ENCODE peak calls at places on chromosomes 1 and 21, in nine cellular contexts. One of them, this sample, is unnamed.

GRCh38 chr1:223556414-223557124 is 108.9 kb downstream of the CAPN8 start:
- DNase-seq in astrocyte of the spinal cord: peak
- DNase-seq in neural progenitor cell: peak
- DNase-seq in colonic mucosa: peak
- DNase-seq in AG04450: no peak
- DNase-seq in stomach: peak
- DNase-seq in ovary: no peak
- DNase-seq in HCT116: peak
- DNase-seq in prostate gland: no peak
- DNase-seq in this sample: peak

GRCh38 chr1:165647970-165648369 is 16.9 kb downstream of the MGST3 start:
- DNase-seq in colonic mucosa: no peak
- DNase-seq in stomach: no peak
- DNase-seq in ovary: no peak
- DNase-seq in neural progenitor cell: no peak
- DNase-seq in astrocyte of the spinal cord: no peak
- DNase-seq in AG04450: no peak
- DNase-seq in HCT116: no peak
- DNase-seq in prostate gland: no peak
- DNase-seq in this sample: peak

GRCh38 chr1:224427346-224427745 is 7.3 kb downstream of the WDR26 start:
- DNase-seq in colonic mucosa: no peak
- DNase-seq in stomach: no peak
- DNase-seq in astrocyte of the spinal cord: peak
- DNase-seq in HCT116: no peak
- DNase-seq in ovary: no peak
- DNase-seq in AG04450: no peak
- DNase-seq in prostate gland: no peak
- DNase-seq in neural progenitor cell: no peak
- DNase-seq in this sample: no peak

GRCh38 chr21:35275776-35276175 is 226.7 kb upstream of the RUNX1 start:
- DNase-seq in ovary: no peak
- DNase-seq in HCT116: no peak
- DNase-seq in colonic mucosa: no peak
- DNase-seq in stomach: no peak
- DNase-seq in prostate gland: no peak
- DNase-seq in neural progenitor cell: no peak
- DNase-seq in AG04450: no peak
- DNase-seq in astrocyte of the spinal cord: peak
- DNase-seq in this sample: no peak

GRCh38 chr1:53526451-53527101 is 67.4 kb downstream of the DMRTB1 start:
- DNase-seq in neural progenitor cell: peak
- DNase-seq in stomach: peak
- DNase-seq in ovary: peak
- DNase-seq in prostate gland: peak
- DNase-seq in HCT116: no peak
- DNase-seq in AG04450: peak
- DNase-seq in colonic mucosa: peak
- DNase-seq in astrocyte of the spinal cord: peak
- DNase-seq in this sample: peak

GRCh38 chr1:151166506-151166956 is 587 bp downstream of the SCNM1 start:
- DNase-seq in prostate gland: no peak
- DNase-seq in astrocyte of the spinal cord: peak
- DNase-seq in ovary: no peak
- DNase-seq in AG04450: peak
- DNase-seq in stomach: no peak
- DNase-seq in HCT116: no peak
- DNase-seq in colonic mucosa: no peak
- DNase-seq in neural progenitor cell: peak
- DNase-seq in this sample: no peak

GRCh38 chr1:244460195-244460594 is 878 bp upstream of the CATSPERE start:
- DNase-seq in HCT116: no peak
- DNase-seq in colonic mucosa: no peak
- DNase-seq in AG04450: no peak
- DNase-seq in neural progenitor cell: no peak
- DNase-seq in astrocyte of the spinal cord: no peak
- DNase-seq in stomach: no peak
- DNase-seq in ovary: no peak
- DNase-seq in prostate gland: no peak
- DNase-seq in this sample: peak

GRCh38 chr1:153532161-153532560 is 3.6 kb downstream of the S100A6 start:
- DNase-seq in ovary: no peak
- DNase-seq in astrocyte of the spinal cord: no peak
- DNase-seq in AG04450: no peak
- DNase-seq in stomach: no peak
- DNase-seq in HCT116: no peak
- DNase-seq in prostate gland: no peak
- DNase-seq in neural progenitor cell: no peak
- DNase-seq in colonic mucosa: no peak
- DNase-seq in this sample: no peak

GRCh38 chr21:45768011-45768740 is 124.7 kb downstream of the PCBP3 start:
- DNase-seq in HCT116: no peak
- DNase-seq in neural progenitor cell: no peak
- DNase-seq in stomach: no peak
- DNase-seq in AG04450: no peak
- DNase-seq in ovary: no peak
- DNase-seq in colonic mucosa: no peak
- DNase-seq in astrocyte of the spinal cord: peak
- DNase-seq in prostate gland: no peak
- DNase-seq in this sample: no peak

GRCh38 chr1:54547601-54548388 is at the start of gene ACOT11:
- DNase-seq in astrocyte of the spinal cord: peak
- DNase-seq in neural progenitor cell: peak
- DNase-seq in colonic mucosa: peak
- DNase-seq in HCT116: no peak
- DNase-seq in ovary: peak
- DNase-seq in AG04450: no peak
- DNase-seq in prostate gland: peak
- DNase-seq in stomach: peak
- DNase-seq in this sample: peak

GRCh38 chr1:30872948-30873263 is 35.7 kb downstream of the SDC3 start:
- DNase-seq in stomach: no peak
- DNase-seq in astrocyte of the spinal cord: peak
- DNase-seq in ovary: no peak
- DNase-seq in HCT116: no peak
- DNase-seq in colonic mucosa: no peak
- DNase-seq in prostate gland: no peak
- DNase-seq in neural progenitor cell: no peak
- DNase-seq in AG04450: no peak
- DNase-seq in this sample: no peak

GRCh38 chr1:245578306-245578705 is 423.5 kb downstream of the KIF26B start:
- DNase-seq in astrocyte of the spinal cord: no peak
- DNase-seq in HCT116: no peak
- DNase-seq in ovary: no peak
- DNase-seq in stomach: no peak
- DNase-seq in colonic mucosa: no peak
- DNase-seq in prostate gland: no peak
- DNase-seq in neural progenitor cell: no peak
- DNase-seq in AG04450: no peak
- DNase-seq in this sample: no peak

GRCh38 chr1:24899581-24900485 is 30.2 kb downstream of the RUNX3 start:
- DNase-seq in HCT116: no peak
- DNase-seq in AG04450: no peak
- DNase-seq in astrocyte of the spinal cord: no peak
- DNase-seq in neural progenitor cell: no peak
- DNase-seq in ovary: no peak
- DNase-seq in colonic mucosa: no peak
- DNase-seq in prostate gland: no peak
- DNase-seq in stomach: no peak
- DNase-seq in this sample: no peak

DNA sequence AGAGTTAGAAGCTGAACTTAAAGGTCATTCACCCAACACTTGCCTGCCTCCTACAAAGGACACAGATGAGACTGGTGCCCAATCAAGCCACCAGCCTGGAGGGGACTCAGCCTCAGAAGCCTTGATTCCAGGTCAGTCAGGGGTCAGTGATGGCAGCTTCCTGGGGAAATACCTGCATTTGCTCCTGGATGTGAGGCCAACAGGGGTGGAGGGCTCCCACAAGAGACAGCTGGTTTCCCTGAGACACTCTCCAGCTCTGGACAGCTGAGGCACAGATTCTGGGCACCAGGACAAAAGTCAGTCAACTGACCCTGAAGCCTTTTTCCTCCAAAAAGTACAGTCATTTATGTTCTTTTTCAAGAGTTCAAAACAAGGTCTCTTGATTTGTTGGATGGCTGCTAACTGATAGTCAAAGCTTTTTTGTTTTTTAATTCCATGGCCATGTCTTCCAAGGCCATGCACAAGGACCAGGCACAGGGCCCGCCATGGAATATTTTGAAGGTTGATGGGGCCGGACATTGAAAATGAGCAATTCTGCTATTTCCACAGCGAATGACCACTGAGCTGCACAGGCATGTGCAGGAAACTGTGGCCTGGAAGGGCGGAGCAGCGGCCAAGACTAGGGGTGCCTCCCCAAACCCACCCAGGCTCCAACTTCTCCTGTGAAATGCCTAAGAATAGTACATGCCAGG is 1.8 kb downstream of the C2CD2 start:
- DNase-seq in AG04450: no peak
- DNase-seq in neural progenitor cell: no peak
- DNase-seq in colonic mucosa: no peak
- DNase-seq in astrocyte of the spinal cord: no peak
- DNase-seq in stomach: no peak
- DNase-seq in prostate gland: no peak
- DNase-seq in HCT116: no peak
- DNase-seq in ovary: no peak
- DNase-seq in this sample: no peak
- H3K4me3 ChIP-seq in AG04450: peak
- H3K4me3 ChIP-seq in neural progenitor cell: peak
- H3K4me3 ChIP-seq in colonic mucosa: no peak
- H3K4me3 ChIP-seq in astrocyte of the spinal cord: peak
- H3K4me3 ChIP-seq in stomach: peak
- H3K4me3 ChIP-seq in prostate gland: peak
- H3K4me3 ChIP-seq in HCT116: peak
- H3K4me3 ChIP-seq in ovary: no peak
- H3K4me3 ChIP-seq in this sample: no peak

DNA sequence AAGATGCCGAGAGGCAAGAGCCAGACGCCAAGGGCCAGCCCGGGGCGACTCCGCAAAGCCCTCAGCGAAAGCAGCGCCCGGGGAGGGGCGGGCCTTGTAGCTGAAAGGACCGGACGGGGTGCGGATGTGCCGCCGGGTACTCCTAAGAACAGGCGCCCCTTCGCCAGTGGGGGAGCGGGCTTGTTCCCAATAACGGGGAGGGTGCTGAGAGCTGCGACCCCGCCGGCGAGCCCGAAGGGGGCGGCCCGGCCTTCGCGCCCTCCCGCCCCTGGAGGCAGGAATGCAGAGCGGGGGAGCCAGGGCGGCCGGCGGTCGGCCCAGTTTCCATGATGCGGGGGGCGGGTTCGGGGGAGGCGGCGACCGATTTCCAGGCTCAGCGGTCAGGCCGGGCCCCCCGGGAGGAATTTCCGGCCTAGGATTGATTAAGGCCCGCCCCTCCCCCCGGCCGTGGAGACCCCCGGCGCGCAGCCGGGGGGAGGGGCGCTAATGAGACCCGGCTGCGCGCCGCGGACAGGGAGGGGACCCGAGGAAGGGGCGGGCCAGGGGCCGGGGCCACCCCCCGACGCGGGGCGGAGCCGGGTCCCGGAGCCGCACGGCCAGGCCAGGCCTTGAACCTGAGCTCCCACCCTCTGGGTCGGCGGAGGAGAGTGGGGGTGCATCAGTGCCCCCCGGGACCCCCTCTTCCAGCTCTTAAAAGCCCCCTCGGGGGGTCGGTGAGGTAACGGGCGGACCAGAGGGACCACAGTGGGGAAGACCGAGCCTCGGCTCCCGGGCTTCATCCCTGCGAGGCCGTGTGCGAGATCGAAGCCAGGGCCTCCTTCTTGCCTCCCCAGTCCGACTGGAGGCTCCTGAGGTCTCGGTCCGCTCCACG is 898 bp upstream of the TMEM200B start:
- DNase-seq in astrocyte of the spinal cord: peak
- DNase-seq in colonic mucosa: peak
- DNase-seq in HCT116: peak
- DNase-seq in ovary: peak
- DNase-seq in stomach: peak
- DNase-seq in neural progenitor cell: peak
- DNase-seq in prostate gland: no peak
- DNase-seq in AG04450: peak
- DNase-seq in this sample: peak
- TF ChIP-seq CTCF in astrocyte of the spinal cord: peak
- TF ChIP-seq CTCF in colonic mucosa: peak
- TF ChIP-seq CTCF in HCT116: peak
- TF ChIP-seq CTCF in ovary: peak
- TF ChIP-seq CTCF in stomach: peak
- TF ChIP-seq CTCF in neural progenitor cell: peak
- TF ChIP-seq CTCF in prostate gland: peak
- TF ChIP-seq CTCF in AG04450: peak
- TF ChIP-seq CTCF in this sample: peak

GRCh38 chr1:46615088-46615487 is 1.5 kb downstream of the MOB3C start:
- DNase-seq in stomach: no peak
- DNase-seq in HCT116: no peak
- DNase-seq in colonic mucosa: no peak
- DNase-seq in AG04450: no peak
- DNase-seq in prostate gland: no peak
- DNase-seq in astrocyte of the spinal cord: no peak
- DNase-seq in neural progenitor cell: no peak
- DNase-seq in ovary: no peak
- DNase-seq in this sample: no peak
- H3K4me3 ChIP-seq in stomach: peak
- H3K4me3 ChIP-seq in HCT116: no peak
- H3K4me3 ChIP-seq in colonic mucosa: peak
- H3K4me3 ChIP-seq in AG04450: peak
- H3K4me3 ChIP-seq in prostate gland: no peak
- H3K4me3 ChIP-seq in astrocyte of the spinal cord: no peak
- H3K4me3 ChIP-seq in neural progenitor cell: no peak
- H3K4me3 ChIP-seq in ovary: no peak
- H3K4me3 ChIP-seq in this sample: no peak

GRCh38 chr1:232598133-232598532 is 31.8 kb downstream of the SIPA1L2 start:
- DNase-seq in neural progenitor cell: no peak
- DNase-seq in stomach: no peak
- DNase-seq in colonic mucosa: no peak
- DNase-seq in AG04450: no peak
- DNase-seq in prostate gland: no peak
- DNase-seq in astrocyte of the spinal cord: no peak
- DNase-seq in ovary: no peak
- DNase-seq in HCT116: no peak
- DNase-seq in this sample: no peak

GRCh38 chr1:232602622-232603021 is 27.3 kb downstream of the SIPA1L2 start:
- DNase-seq in prostate gland: no peak
- DNase-seq in astrocyte of the spinal cord: no peak
- DNase-seq in HCT116: no peak
- DNase-seq in stomach: no peak
- DNase-seq in neural progenitor cell: no peak
- DNase-seq in colonic mucosa: no peak
- DNase-seq in AG04450: no peak
- DNase-seq in ovary: no peak
- DNase-seq in this sample: no peak

GRCh38 chr1:232598837-232599177 is 31.1 kb downstream of the SIPA1L2 start:
- DNase-seq in AG04450: no peak
- DNase-seq in HCT116: no peak
- DNase-seq in astrocyte of the spinal cord: no peak
- DNase-seq in colonic mucosa: no peak
- DNase-seq in ovary: no peak
- DNase-seq in neural progenitor cell: no peak
- DNase-seq in prostate gland: no peak
- DNase-seq in stomach: no peak
- DNase-seq in this sample: no peak

GRCh38 chr1:232599178-232600041 is 30.5 kb downstream of the SIPA1L2 start:
- DNase-seq in AG04450: no peak
- DNase-seq in prostate gland: no peak
- DNase-seq in ovary: no peak
- DNase-seq in astrocyte of the spinal cord: no peak
- DNase-seq in stomach: no peak
- DNase-seq in neural progenitor cell: no peak
- DNase-seq in colonic mucosa: no peak
- DNase-seq in HCT116: no peak
- DNase-seq in this sample: no peak

GRCh38 chr1:232600430-232601258 is 29.3 kb downstream of the SIPA1L2 start:
- DNase-seq in ovary: no peak
- DNase-seq in neural progenitor cell: no peak
- DNase-seq in prostate gland: no peak
- DNase-seq in colonic mucosa: no peak
- DNase-seq in astrocyte of the spinal cord: peak
- DNase-seq in stomach: no peak
- DNase-seq in AG04450: peak
- DNase-seq in HCT116: no peak
- DNase-seq in this sample: no peak
- TF ChIP-seq CTCF in ovary: no peak
- TF ChIP-seq CTCF in neural progenitor cell: no peak
- TF ChIP-seq CTCF in prostate gland: no peak
- TF ChIP-seq CTCF in colonic mucosa: no peak
- TF ChIP-seq CTCF in astrocyte of the spinal cord: no peak
- TF ChIP-seq CTCF in stomach: no peak
- TF ChIP-seq CTCF in AG04450: no peak
- TF ChIP-seq CTCF in HCT116: no peak
- TF ChIP-seq CTCF in this sample: no peak